ENCODE peak calls at places on chromosomes 6 and 20, in six cellular contexts. S is psoas muscle; R is stimulated activated CD8-positive, alpha-beta memory T cell treated with anti-CD3 and anti-CD28 coated beads, Interleukin-7, amount 100 ng/mL, for 1 hour; T is ecto neural progenitor cell; Y is MCF 10A; Q is ACHN. U is an unnamed sample.

GRCh38 chr6:162211022-162211421 is 516.5 kb downstream of the PRKN start:
- DNase-seq in R (no peak), Y (no peak), T (no peak), Q (no peak), S (no peak), U (no peak)

GRCh38 chr6:82989891-82990290 is 75.8 kb downstream of the UBE3D start:
- DNase-seq in S (no peak), Y (no peak), T (no peak), R (no peak), Q (no peak), U (no peak)

GRCh38 chr6:157726892-157727628 is 96.0 kb upstream of the SNX9 start:
- DNase-seq in S (peak), R (no peak), T (no peak), Y (no peak), Q (no peak), U (no peak)

GRCh38 chr20:10558635-10559187 is 115.1 kb downstream of the JAG1 start:
- DNase-seq in T (no peak), R (peak), Q (no peak), S (no peak), Y (peak), U (no peak)

GRCh38 chr6:7615611-7616383 is 25.8 kb downstream of the SNRNP48 start:
- DNase-seq in T (no peak), Q (peak), S (no peak), R (no peak), Y (peak), U (no peak)

GRCh38 chr6:39218868-39219567 is 10.3 kb downstream of the KCNK5 start:
- DNase-seq in Y (peak), T (no peak), R (no peak), S (no peak), Q (no peak), U (peak)

GRCh38 chr6:155259202-155259601 is 4.6 kb upstream of the CLDN20 start:
- DNase-seq in Y (no peak), Q (no peak), S (no peak), T (no peak), R (no peak), U (no peak)

GRCh38 chr6:17999430-17999829 is 12.0 kb upstream of the KIF13A start:
- DNase-seq in R (no peak), Q (no peak), Y (no peak), S (no peak), T (no peak), U (no peak)

GRCh38 chr20:10005885-10006284 is 28.9 kb upstream of the ANKEF1 start:
- DNase-seq in Q (no peak), S (no peak), T (no peak), Y (no peak), R (no peak), U (no peak)

GRCh38 chr6:125294036-125294435 is 7.7 kb downstream of the HDDC2 start:
- DNase-seq in S (no peak), R (no peak), T (no peak), Y (no peak), Q (no peak), U (no peak)

U was measured in GF-D8.